ENCODE peak calls at places on chromosomes 4 and X, in six cellular contexts. V is GM10248, O is Calu3, G is endothelial cell, Y is progenitor cell of endocrine pancreas, N is osteoblast. K is an unnamed sample.

GRCh38 chr4:89009107-89009506 is 47.9 kb downstream of the FAM13A start:
- DNase-seq in V (no peak), O (no peak), G (no peak), Y (no peak), N (no peak), K (no peak)

GRCh38 chr4:109406337-109406931 is 27.2 kb upstream of the SEC24B start:
- DNase-seq in V (peak), O (peak), G (peak), Y (no peak), N (no peak), K (no peak)

GRCh38 chrX:39766882-39767281 is 330.9 kb downstream of the BCOR start:
- DNase-seq in V (no peak), O (no peak), G (no peak), Y (no peak), N (peak), K (no peak)

GRCh38 chr4:123398151-123398802 is 1.7 kb downstream of the SPRY1 start:
- DNase-seq in V (peak), O (peak), G (peak), Y (peak), N (peak), K (peak)

GRCh38 chr4:6633091-6633906 is 7.2 kb upstream of the MRFAP1 start:
- DNase-seq in V (no peak), O (no peak), G (no peak), Y (no peak), N (no peak), K (no peak)

GRCh38 chr4:1080432-1080831 is 32.9 kb downstream of the RNF212 start:
- DNase-seq in V (no peak), O (no peak), G (no peak), Y (no peak), N (no peak), K (no peak)

GRCh38 chr4:107037188-107037587 is 1.1 kb upstream of the DKK2 start:
- DNase-seq in V (peak), O (no peak), G (peak), Y (peak), N (peak), K (peak)

GRCh38 chr4:179893967-179894590 is 2349.1 kb upstream of the TENM3 start:
- DNase-seq in V (no peak), O (no peak), G (no peak), Y (no peak), N (no peak), K (no peak)

GRCh38 chrX:17544831-17545230 is 169.8 kb downstream of the NHS start:
- DNase-seq in V (no peak), O (no peak), G (no peak), Y (no peak), N (no peak), K (no peak)

GRCh38 chr4:110183643-110184042 is 14.8 kb downstream of the ELOVL6 start:
- DNase-seq in V (no peak), O (no peak), G (no peak), Y (no peak), N (no peak), K (no peak)

GRCh38 chr4:143246977-143247376 is 62.3 kb downstream of the USP38 start:
- DNase-seq in V (no peak), O (no peak), G (no peak), Y (no peak), N (no peak), K (no peak)

GRCh38 chr4:64584981-64585557 is 175.8 kb upstream of the TECRL start:
- DNase-seq in V (peak), O (no peak), G (peak), Y (no peak), N (no peak), K (no peak)

GRCh38 chrX:154378799-154379568 is at the start of gene EMD:
- DNase-seq in V (peak), O (peak), G (peak), Y (peak), N (peak), K (peak)

GRCh38 chrX:66164470-66164869 is 423 bp downstream of the HEPH start:
- DNase-seq in V (no peak), O (no peak), G (no peak), Y (no peak), N (no peak), K (no peak)

GRCh38 chr4:2258091-2259035 is 3.5 kb downstream of the MXD4 start:
- DNase-seq in V (no peak), O (no peak), G (peak), Y (peak), N (peak), K (peak)

DNA sequence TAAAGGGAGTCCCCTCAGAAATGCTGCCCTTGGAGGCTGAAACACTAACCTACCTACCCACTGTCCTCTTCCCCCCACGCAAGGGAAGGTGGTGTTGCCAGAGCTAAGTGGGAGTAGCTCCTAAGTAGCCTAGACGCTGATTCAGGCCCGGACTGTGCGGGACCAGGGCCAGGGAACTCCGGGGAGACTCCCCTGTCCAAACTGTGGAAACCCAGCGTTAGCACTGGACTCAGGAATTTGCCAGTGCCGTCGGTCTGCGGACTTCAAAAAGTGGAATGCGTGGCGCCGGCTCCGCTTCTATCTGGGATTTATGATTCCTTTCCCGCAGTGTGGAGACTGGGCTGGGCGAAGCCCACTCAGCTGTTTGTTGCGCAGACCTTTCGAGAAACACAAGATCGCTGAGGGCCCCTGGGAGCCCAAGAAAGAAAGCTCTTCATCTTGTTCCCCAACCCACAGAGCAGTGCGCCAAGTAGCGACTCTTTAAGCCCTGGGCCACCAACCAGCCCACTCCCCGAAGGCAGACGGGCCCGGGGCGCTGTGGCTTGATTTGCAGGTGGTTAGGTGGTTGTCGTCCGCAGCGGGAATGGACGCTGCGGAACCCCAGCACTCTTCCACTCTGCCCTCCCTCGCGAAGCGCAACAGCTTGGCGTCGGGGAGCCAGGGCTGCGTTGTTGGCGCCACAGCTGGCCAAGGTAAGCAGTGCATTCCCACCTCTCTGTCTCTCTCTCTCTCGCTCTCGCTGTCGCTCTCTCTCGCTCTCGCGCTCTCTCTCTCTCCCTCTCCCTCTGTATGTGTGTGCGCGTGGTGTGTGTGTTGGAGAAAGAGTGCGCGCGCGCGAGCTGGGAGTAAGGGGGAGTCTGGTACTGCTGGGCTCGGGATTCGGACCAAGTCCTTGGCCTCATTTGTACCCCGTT is 2.0 kb downstream of the TMEM255A start:
- DNase-seq in V (peak), O (peak), G (peak), Y (peak), N (peak), K (peak)
- TF ChIP-seq CTCF in V (peak), O (peak), G (no peak), Y (peak), N (no peak), K (peak)

DNA sequence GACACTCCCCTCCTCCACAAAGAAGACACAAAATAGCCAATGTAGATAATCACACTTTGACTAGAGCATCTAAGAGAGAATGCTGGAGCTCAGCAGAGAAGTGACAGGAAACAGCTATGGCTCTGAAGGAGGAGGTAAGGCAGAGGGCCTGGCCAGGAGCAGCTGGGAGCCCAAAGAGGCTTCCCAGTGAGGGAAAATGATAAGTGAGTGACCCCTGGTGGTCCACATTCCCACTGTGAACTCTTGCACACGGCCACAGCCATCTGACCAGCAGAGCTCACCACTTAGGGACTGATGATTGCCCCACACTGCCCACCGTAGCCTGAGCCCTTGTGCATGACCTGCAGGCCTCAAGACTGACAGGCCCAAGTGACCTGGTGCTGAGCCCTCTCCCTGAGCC is 162.7 kb upstream of the GALNTL6 start:
- DNase-seq in V (peak), O (no peak), G (peak), Y (no peak), N (no peak), K (no peak)
- TF ChIP-seq CTCF in V (peak), O (no peak), G (peak), Y (peak), N (no peak), K (no peak)

GRCh38 chr4:111602848-111603247 is 542.4 kb upstream of the FAM241A start:
- DNase-seq in V (no peak), O (no peak), G (no peak), Y (no peak), N (no peak), K (no peak)
- TF ChIP-seq CTCF in V (no peak), O (no peak), G (no peak), Y (no peak), N (peak), K (no peak)

GRCh38 chrX:121308276-121308805 is 260.9 kb downstream of the GLUD2 start:
- DNase-seq in V (peak), O (peak), G (peak), Y (no peak), N (peak), K (no peak)
- TF ChIP-seq CTCF in V (peak), O (peak), G (no peak), Y (peak), N (peak), K (peak)

DNA sequence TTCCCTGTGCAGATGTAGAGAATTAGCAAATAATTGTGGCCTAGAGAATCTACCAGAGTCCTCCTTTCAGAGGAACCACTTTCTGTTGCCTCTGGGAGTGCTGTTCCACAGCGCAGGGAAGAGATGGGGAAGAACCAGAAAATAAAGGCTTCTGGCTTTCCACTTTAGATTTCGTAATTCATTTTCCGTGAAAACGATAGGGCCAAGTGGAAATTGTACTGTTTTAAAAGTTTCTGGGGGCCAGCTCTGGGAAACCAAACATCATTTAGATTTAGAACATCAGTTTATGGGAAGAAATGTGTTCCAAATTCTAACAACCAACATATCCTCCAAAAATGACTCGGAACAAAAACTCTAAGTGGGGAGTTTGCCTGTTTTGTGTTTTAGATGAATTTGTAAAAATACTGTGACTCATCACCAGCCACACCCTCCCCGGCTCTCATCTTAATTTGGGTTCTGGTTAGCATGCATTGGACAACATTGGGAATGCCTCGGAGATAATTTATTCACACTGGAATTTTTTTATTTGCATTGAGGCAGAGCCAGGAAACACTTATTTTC is 65.2 kb upstream of the LNX1 start:
- DNase-seq in V (no peak), O (no peak), G (no peak), Y (no peak), N (peak), K (no peak)
- TF ChIP-seq CTCF in V (no peak), O (no peak), G (no peak), Y (peak), N (peak), K (peak)